ENCODE peak calls at places on chromosomes 12 and 14, in ten cellular contexts. One of them, this sample, is unnamed.

GRCh38 chr12:42468341-42468821 is 121.2 kb downstream of the PRICKLE1 start:
- DNase-seq in tibial nerve: no peak
- DNase-seq in A549: no peak
- DNase-seq in ovary: no peak
- DNase-seq in transverse colon: peak; percentile 21
- DNase-seq in sigmoid colon: peak; percentile 67
- DNase-seq in K562: no peak
- DNase-seq in esophagus muscularis mucosa: no peak
- DNase-seq in suprapubic skin: no peak
- DNase-seq in GM12878: peak; percentile 45
- DNase-seq in this sample: no peak

GRCh38 chr12:128816643-128816920 is 7.2 kb downstream of the SLC15A4 start:
- DNase-seq in tibial nerve: no peak
- DNase-seq in A549: no peak
- DNase-seq in ovary: no peak
- DNase-seq in transverse colon: no peak
- DNase-seq in sigmoid colon: peak; percentile 40
- DNase-seq in K562: no peak
- DNase-seq in esophagus muscularis mucosa: no peak
- DNase-seq in suprapubic skin: no peak
- DNase-seq in GM12878: no peak
- DNase-seq in this sample: no peak

GRCh38 chr14:73457050-73457934 is 1.1 kb downstream of the NUMB start:
- DNase-seq in tibial nerve: no peak
- DNase-seq in A549: no peak
- DNase-seq in ovary: no peak
- DNase-seq in transverse colon: no peak
- DNase-seq in sigmoid colon: peak; percentile 80
- DNase-seq in K562: no peak
- DNase-seq in esophagus muscularis mucosa: peak; percentile 92
- DNase-seq in suprapubic skin: peak; percentile 80
- DNase-seq in GM12878: no peak
- DNase-seq in this sample: peak; percentile 45

GRCh38 chr12:114405449-114406271 is at the start of gene TBX5:
- DNase-seq in tibial nerve: no peak
- DNase-seq in A549: no peak
- DNase-seq in ovary: no peak
- DNase-seq in transverse colon: no peak
- DNase-seq in sigmoid colon: no peak
- DNase-seq in K562: no peak
- DNase-seq in esophagus muscularis mucosa: no peak
- DNase-seq in suprapubic skin: no peak
- DNase-seq in GM12878: no peak
- DNase-seq in this sample: no peak

GRCh38 chr12:2551097-2551496 is 243.7 kb upstream of the FKBP4 start:
- DNase-seq in tibial nerve: no peak
- DNase-seq in A549: no peak
- DNase-seq in ovary: no peak
- DNase-seq in transverse colon: no peak
- DNase-seq in sigmoid colon: no peak
- DNase-seq in K562: no peak
- DNase-seq in esophagus muscularis mucosa: no peak
- DNase-seq in suprapubic skin: no peak
- DNase-seq in GM12878: no peak
- DNase-seq in this sample: no peak

GRCh38 chr12:116779597-116779996 is 41.5 kb downstream of the RNFT2 start:
- DNase-seq in tibial nerve: no peak
- DNase-seq in A549: no peak
- DNase-seq in ovary: no peak
- DNase-seq in transverse colon: no peak
- DNase-seq in sigmoid colon: no peak
- DNase-seq in K562: no peak
- DNase-seq in esophagus muscularis mucosa: no peak
- DNase-seq in suprapubic skin: no peak
- DNase-seq in GM12878: no peak
- DNase-seq in this sample: no peak

GRCh38 chr12:29738416-29738815 is 45.3 kb downstream of the TMTC1 start:
- DNase-seq in tibial nerve: no peak
- DNase-seq in A549: no peak
- DNase-seq in ovary: no peak
- DNase-seq in transverse colon: no peak
- DNase-seq in sigmoid colon: no peak
- DNase-seq in K562: no peak
- DNase-seq in esophagus muscularis mucosa: no peak
- DNase-seq in suprapubic skin: no peak
- DNase-seq in GM12878: no peak
- DNase-seq in this sample: no peak

GRCh38 chr12:123363385-123363742 is 1.3 kb downstream of the SBNO1 start:
- DNase-seq in tibial nerve: no peak
- DNase-seq in A549: peak; percentile 23
- DNase-seq in ovary: no peak
- DNase-seq in transverse colon: no peak
- DNase-seq in sigmoid colon: no peak
- DNase-seq in K562: no peak
- DNase-seq in esophagus muscularis mucosa: no peak
- DNase-seq in suprapubic skin: no peak
- DNase-seq in GM12878: no peak
- DNase-seq in this sample: no peak

GRCh38 chr12:51415931-51416330 is 8.7 kb upstream of the SLC4A8 start:
- DNase-seq in tibial nerve: no peak
- DNase-seq in A549: no peak
- DNase-seq in ovary: no peak
- DNase-seq in transverse colon: no peak
- DNase-seq in sigmoid colon: no peak
- DNase-seq in K562: no peak
- DNase-seq in esophagus muscularis mucosa: no peak
- DNase-seq in suprapubic skin: no peak
- DNase-seq in GM12878: no peak
- DNase-seq in this sample: no peak

GRCh38 chr12:50542448-50542847 is 37.7 kb downstream of the DIP2B start:
- DNase-seq in tibial nerve: no peak
- DNase-seq in A549: peak; percentile 28
- DNase-seq in ovary: no peak
- DNase-seq in transverse colon: no peak
- DNase-seq in sigmoid colon: no peak
- DNase-seq in K562: no peak
- DNase-seq in esophagus muscularis mucosa: no peak
- DNase-seq in suprapubic skin: no peak
- DNase-seq in GM12878: no peak
- DNase-seq in this sample: no peak

GRCh38 chr12:34402899-34403705 is 380.8 kb downstream of the ALG10 start:
- DNase-seq in tibial nerve: peak; percentile 5
- DNase-seq in A549: no peak
- DNase-seq in ovary: peak; percentile 3
- DNase-seq in transverse colon: peak; percentile 3
- DNase-seq in sigmoid colon: peak; percentile 56
- DNase-seq in K562: peak; percentile 1
- DNase-seq in esophagus muscularis mucosa: peak; percentile 79
- DNase-seq in suprapubic skin: peak; percentile 64
- DNase-seq in GM12878: no peak
- DNase-seq in this sample: peak; percentile 16

GRCh38 chr12:83709899-83710298 is 1023.2 kb downstream of the TMTC2 start:
- DNase-seq in tibial nerve: no peak
- DNase-seq in A549: no peak
- DNase-seq in ovary: no peak
- DNase-seq in transverse colon: no peak
- DNase-seq in sigmoid colon: no peak
- DNase-seq in K562: no peak
- DNase-seq in esophagus muscularis mucosa: no peak
- DNase-seq in suprapubic skin: no peak
- DNase-seq in GM12878: no peak
- DNase-seq in this sample: no peak

GRCh38 chr14:32933943-32934890 is 4.5 kb upstream of the NPAS3 start:
- DNase-seq in tibial nerve: no peak
- DNase-seq in A549: no peak
- DNase-seq in ovary: peak; percentile 34
- DNase-seq in transverse colon: no peak
- DNase-seq in sigmoid colon: peak; percentile 70
- DNase-seq in K562: no peak
- DNase-seq in esophagus muscularis mucosa: no peak
- DNase-seq in suprapubic skin: no peak
- DNase-seq in GM12878: no peak
- DNase-seq in this sample: no peak

DNA sequence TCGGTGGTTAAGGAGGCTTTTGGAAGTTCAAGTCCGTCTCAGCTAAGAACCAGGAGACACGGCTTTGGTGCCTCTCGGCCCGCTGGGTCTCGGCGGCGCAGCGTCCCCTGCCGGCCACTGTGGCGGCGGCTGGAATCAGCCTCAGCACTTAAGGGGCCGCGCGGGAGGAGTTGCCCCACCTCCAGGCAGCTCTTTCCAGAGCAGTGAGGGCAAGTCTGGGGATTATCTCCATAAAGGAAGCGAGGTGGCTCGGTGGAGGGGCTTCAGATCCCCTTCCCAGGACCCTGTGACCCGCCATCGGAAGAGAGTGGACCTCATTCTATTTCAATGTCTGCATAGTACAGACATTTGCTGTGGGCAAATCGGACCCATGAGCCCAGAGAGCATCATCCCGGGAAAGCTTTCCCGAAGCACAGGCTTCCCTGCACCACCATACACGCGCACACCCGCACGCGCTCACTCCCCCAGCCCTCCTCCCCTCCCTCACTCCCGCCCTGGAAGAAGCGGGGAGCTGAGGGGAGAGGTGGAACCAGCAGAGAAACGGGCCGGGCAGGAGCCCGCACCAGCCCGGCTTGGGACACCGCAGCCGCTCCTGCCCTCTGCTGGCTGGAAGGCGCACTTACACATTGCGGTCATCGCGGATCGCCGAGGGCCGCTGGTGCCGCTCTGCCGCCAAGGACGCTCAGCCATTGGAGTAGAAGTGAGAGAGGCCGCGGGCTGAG is 15.9 kb downstream of the RNASE2 start:
- DNase-seq in tibial nerve: peak; percentile 60
- DNase-seq in A549: peak; percentile 76
- DNase-seq in ovary: peak; percentile 89
- DNase-seq in transverse colon: peak; percentile 82
- DNase-seq in sigmoid colon: peak; percentile 92
- DNase-seq in K562: peak; percentile 85
- DNase-seq in esophagus muscularis mucosa: peak; percentile 97
- DNase-seq in suprapubic skin: peak; percentile 91
- DNase-seq in GM12878: peak; percentile 9
- DNase-seq in this sample: peak; percentile 87
- TF ChIP-seq POLR2A in tibial nerve: no peak
- TF ChIP-seq POLR2A in A549: peak; percentile 47
- TF ChIP-seq POLR2A in ovary: no peak
- TF ChIP-seq POLR2A in transverse colon: no peak
- TF ChIP-seq POLR2A in sigmoid colon: no peak
- TF ChIP-seq POLR2A in K562: no peak
- TF ChIP-seq POLR2A in esophagus muscularis mucosa: no peak
- TF ChIP-seq POLR2A in suprapubic skin: no peak
- TF ChIP-seq POLR2A in GM12878: no peak
- TF ChIP-seq POLR2A in this sample: no peak

GRCh38 chr12:47755655-47756562 is 2.8 kb downstream of the RAPGEF3 start:
- DNase-seq in tibial nerve: no peak
- DNase-seq in A549: no peak
- DNase-seq in ovary: no peak
- DNase-seq in transverse colon: peak; percentile 80
- DNase-seq in sigmoid colon: no peak
- DNase-seq in K562: no peak
- DNase-seq in esophagus muscularis mucosa: no peak
- DNase-seq in suprapubic skin: no peak
- DNase-seq in GM12878: peak; percentile 75
- DNase-seq in this sample: peak; percentile 76
- TF ChIP-seq EP300 in tibial nerve: no peak
- TF ChIP-seq EP300 in A549: no peak
- TF ChIP-seq EP300 in ovary: no peak
- TF ChIP-seq EP300 in transverse colon: no peak
- TF ChIP-seq EP300 in sigmoid colon: no peak
- TF ChIP-seq EP300 in K562: no peak
- TF ChIP-seq EP300 in esophagus muscularis mucosa: no peak
- TF ChIP-seq EP300 in suprapubic skin: no peak
- TF ChIP-seq EP300 in GM12878: no peak
- TF ChIP-seq EP300 in this sample: no peak

DNA sequence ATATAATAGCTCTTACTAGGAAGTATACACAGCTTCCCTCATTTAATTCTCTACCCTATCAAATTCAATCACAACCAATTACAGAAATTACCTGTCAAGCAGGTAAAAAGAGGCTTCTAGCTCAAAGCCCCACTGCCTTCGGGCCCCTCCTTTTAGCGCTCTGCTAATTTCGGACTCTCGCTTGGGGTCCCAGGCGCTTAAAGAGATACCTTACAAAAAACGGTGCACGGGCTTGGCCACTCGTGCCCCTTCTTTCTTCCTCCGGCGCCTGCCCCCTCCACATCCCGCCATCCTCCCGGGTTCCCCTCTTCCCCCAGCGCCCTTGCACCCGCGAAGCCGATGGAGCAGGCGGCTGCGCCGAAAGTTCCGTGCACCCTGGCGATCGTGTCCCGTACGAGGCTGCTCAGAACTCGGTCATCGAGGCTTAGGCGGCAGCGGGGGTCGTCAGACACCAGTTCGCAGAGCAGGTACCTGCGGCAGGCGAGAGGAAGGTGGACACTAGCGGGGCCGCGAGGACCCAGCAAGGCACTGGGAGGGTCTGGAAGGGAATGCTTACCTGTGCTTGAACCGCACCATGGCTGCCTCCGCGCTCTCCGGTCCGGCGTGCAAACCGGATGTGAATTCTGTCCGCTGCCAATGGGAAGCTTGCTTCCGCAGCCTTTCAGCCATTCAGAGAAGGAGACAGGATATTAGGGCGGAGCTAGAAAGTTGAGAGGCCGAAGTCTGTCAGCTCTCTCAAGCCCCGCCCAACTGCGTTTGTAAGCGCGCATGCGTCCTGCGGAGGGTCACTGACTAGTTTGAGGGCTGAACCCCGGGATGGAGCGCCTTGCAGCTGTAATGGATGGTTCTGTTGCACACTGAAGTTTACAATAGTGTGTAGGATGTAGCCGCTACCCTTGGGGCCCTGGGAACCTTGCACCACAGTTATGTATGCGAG is at the start of gene POP5:
- DNase-seq in tibial nerve: peak; percentile 94
- DNase-seq in A549: peak; percentile 93
- DNase-seq in ovary: peak; percentile 93
- DNase-seq in transverse colon: peak; percentile 98
- DNase-seq in sigmoid colon: peak; percentile 98
- DNase-seq in K562: peak; percentile 95
- DNase-seq in esophagus muscularis mucosa: peak; percentile 99
- DNase-seq in suprapubic skin: peak; percentile 98
- DNase-seq in GM12878: peak; percentile 93
- DNase-seq in this sample: peak; percentile 98
- TF ChIP-seq POLR2A in tibial nerve: no peak
- TF ChIP-seq POLR2A in A549: peak; percentile 88
- TF ChIP-seq POLR2A in ovary: no peak
- TF ChIP-seq POLR2A in transverse colon: peak; percentile 82
- TF ChIP-seq POLR2A in sigmoid colon: peak; percentile 41
- TF ChIP-seq POLR2A in K562: peak; percentile 93
- TF ChIP-seq POLR2A in esophagus muscularis mucosa: no peak
- TF ChIP-seq POLR2A in suprapubic skin: no peak
- TF ChIP-seq POLR2A in GM12878: peak; percentile 97
- TF ChIP-seq POLR2A in this sample: no peak

DNA sequence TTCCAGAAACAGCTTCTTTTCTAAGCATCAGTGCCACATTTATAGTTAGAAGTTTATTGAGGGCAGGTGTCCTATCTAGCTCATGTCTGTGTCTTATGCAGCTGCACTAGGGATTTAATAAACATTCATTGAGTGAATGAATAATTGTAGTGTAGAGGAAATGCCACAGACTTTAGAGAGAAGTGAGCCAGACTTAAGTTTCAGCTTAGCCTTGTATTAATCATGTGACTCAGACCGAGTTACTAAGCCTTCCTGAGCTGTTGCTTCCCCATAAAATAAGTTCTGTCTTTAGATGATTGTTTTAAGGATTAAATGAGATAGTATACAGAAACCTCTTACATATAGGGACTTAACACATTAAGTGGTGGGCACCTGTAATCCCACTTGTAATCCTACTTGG is 236.1 kb upstream of the DDHD1 start:
- DNase-seq in tibial nerve: no peak
- DNase-seq in A549: no peak
- DNase-seq in ovary: no peak
- DNase-seq in transverse colon: no peak
- DNase-seq in sigmoid colon: no peak
- DNase-seq in K562: no peak
- DNase-seq in esophagus muscularis mucosa: no peak
- DNase-seq in suprapubic skin: no peak
- DNase-seq in GM12878: no peak
- DNase-seq in this sample: no peak
- TF ChIP-seq EP300 in tibial nerve: no peak
- TF ChIP-seq EP300 in A549: no peak
- TF ChIP-seq EP300 in ovary: no peak
- TF ChIP-seq EP300 in transverse colon: no peak
- TF ChIP-seq EP300 in sigmoid colon: no peak
- TF ChIP-seq EP300 in K562: no peak
- TF ChIP-seq EP300 in esophagus muscularis mucosa: no peak
- TF ChIP-seq EP300 in suprapubic skin: no peak
- TF ChIP-seq EP300 in GM12878: no peak
- TF ChIP-seq EP300 in this sample: no peak

This sample was measured in stomach.